ENCODE peak calls at places on chromosomes 12 and 14, in four cellular contexts. G, S, M and U are unnamed samples.

GRCh38 chr12:24822121-24822899 is 126.6 kb downstream of the BCAT1 start:
- DNase-seq in G (no peak), S (peak; percentile 66), M (no peak), U (no peak)

GRCh38 chr14:105999361-106000028 is 473.1 kb downstream of the TMEM121 start:
- DNase-seq in G (peak; percentile 50), S (no peak), M (peak; percentile 26), U (peak; percentile 5)

GRCh38 chr12:128069359-128069997 is 197.5 kb upstream of the TMEM132C start:
- DNase-seq in G (peak; percentile 30), S (no peak), M (peak; percentile 48), U (peak; percentile 20)

GRCh38 chr12:17020765-17021164 is 414.8 kb upstream of the LMO3 start:
- DNase-seq in G (no peak), S (no peak), M (no peak), U (no peak)

GRCh38 chr14:89013098-89013504 is 188.7 kb downstream of the TTC8 start:
- DNase-seq in G (peak; percentile 90), S (no peak), M (peak; percentile 73), U (peak; percentile 56)

GRCh38 chr12:50401383-50402155 is 884 bp downstream of the LARP4 start:
- DNase-seq in G (no peak), S (no peak), M (peak; percentile 11), U (no peak)

GRCh38 chr12:57461326-57461903 is 1.8 kb downstream of the GLI1 start:
- DNase-seq in G (no peak), S (no peak), M (peak; percentile 88), U (peak; percentile 74)

GRCh38 chr14:34610101-34610500 is 19.8 kb downstream of the SNX6 start:
- DNase-seq in G (no peak), S (no peak), M (no peak), U (no peak)

GRCh38 chr14:81831128-81831815 is 297.6 kb upstream of the SEL1L start:
- DNase-seq in G (no peak), S (no peak), M (no peak), U (no peak)

GRCh38 chr14:52551696-52552062 is 626 bp downstream of the TXNDC16 start:
- DNase-seq in G (peak; percentile 32), S (no peak), M (no peak), U (no peak)

GRCh38 chr12:51275088-51275487 is 4.9 kb upstream of the SMAGP start:
- DNase-seq in G (no peak), S (no peak), M (no peak), U (no peak)

GRCh38 chr12:57583008-57583831 is 7.8 kb upstream of the PIP4K2C start:
- DNase-seq in G (peak; percentile 86), S (peak; percentile 31), M (peak; percentile 92), U (peak; percentile 88)

GRCh38 chr14:73749706-73750105 is 35.5 kb upstream of the PNMA1 start:
- DNase-seq in G (no peak), S (no peak), M (no peak), U (no peak)

GRCh38 chr12:52789637-52790426 is 6.1 kb downstream of the KRT3 start:
- DNase-seq in G (no peak), S (no peak), M (peak; percentile 91), U (no peak)

GRCh38 chr14:104994988-104995387 is 9.4 kb downstream of the CLBA1 start:
- DNase-seq in G (no peak), S (no peak), M (no peak), U (no peak)

GRCh38 chr12:54431911-54432814 is 13.1 kb upstream of the ITGA5 start:
- DNase-seq in G (no peak), S (no peak), M (peak; percentile 84), U (no peak)

GRCh38 chr12:56434828-56435227 is 14.4 kb downstream of the TIMELESS start:
- DNase-seq in G (no peak), S (no peak), M (no peak), U (no peak)

GRCh38 chr14:103552011-103552797 is 10.3 kb downstream of the BAG5 start:
- DNase-seq in G (no peak), S (no peak), M (no peak), U (no peak)

GRCh38 chr12:104376650-104377506 is 73.3 kb downstream of the EID3 start:
- DNase-seq in G (no peak), S (no peak), M (no peak), U (no peak)

GRCh38 chr12:57128519-57129247 is 400 bp downstream of the LRP1 start:
- DNase-seq in G (no peak), S (no peak), M (no peak), U (no peak)

GRCh38 chr12:11875414-11875935 is 195.3 kb upstream of the BCL2L14 start:
- DNase-seq in G (no peak), S (no peak), M (no peak), U (no peak)

GRCh38 chr14:37482428-37482827 is 112.6 kb downstream of the FOXA1 start:
- DNase-seq in G (no peak), S (no peak), M (no peak), U (no peak)

GRCh38 chr14:23071975-23072539 is 14.7 kb upstream of the CDH24 start:
- DNase-seq in G (no peak), S (no peak), M (no peak), U (peak; percentile 31)

GRCh38 chr12:65728348-65728912 is 95.9 kb upstream of the HMGA2 start:
- DNase-seq in G (no peak), S (no peak), M (no peak), U (no peak)

GRCh38 chr14:93114713-93115068 is 1.0 kb downstream of the ITPK1 start:
- DNase-seq in G (no peak), S (no peak), M (no peak), U (no peak)

GRCh38 chr14:49861581-49861922 is 9.0 kb upstream of the NEMF start:
- DNase-seq in G (no peak), S (no peak), M (no peak), U (peak; percentile 45)

GRCh38 chr14:105761842-105762241 is 235.5 kb downstream of the TMEM121 start:
- DNase-seq in G (no peak), S (no peak), M (no peak), U (no peak)

GRCh38 chr14:105053996-105054395 is 11.2 kb downstream of the GPR132 start:
- DNase-seq in G (no peak), S (no peak), M (no peak), U (no peak)

GRCh38 chr12:18074001-18074400 is 16.0 kb downstream of the RERGL start:
- DNase-seq in G (no peak), S (no peak), M (no peak), U (no peak)

GRCh38 chr12:57027805-57028153 is 11.4 kb upstream of the TAC3 start:
- DNase-seq in G (no peak), S (no peak), M (peak; percentile 31), U (no peak)

GRCh38 chr14:75968461-75968860 is 13.3 kb downstream of the TGFB3 start:
- DNase-seq in G (no peak), S (no peak), M (no peak), U (no peak)

GRCh38 chr12:1666685-1667162 is 24.1 kb upstream of the ADIPOR2 start:
- DNase-seq in G (peak; percentile 81), S (no peak), M (no peak), U (no peak)

GRCh38 chr12:128787827-128788226 is 35.9 kb downstream of the SLC15A4 start:
- DNase-seq in G (no peak), S (no peak), M (no peak), U (no peak)

GRCh38 chr12:4243098-4243795 is 30.3 kb upstream of the CCND2 start:
- DNase-seq in G (no peak), S (no peak), M (no peak), U (no peak)

GRCh38 chr12:4241592-4241991 is 32.0 kb upstream of the CCND2 start:
- DNase-seq in G (no peak), S (no peak), M (no peak), U (no peak)

GRCh38 chr12:4240161-4240783 is 33.3 kb upstream of the CCND2 start:
- DNase-seq in G (no peak), S (no peak), M (no peak), U (no peak)

GRCh38 chr12:4244868-4245267 is 28.7 kb upstream of the CCND2 start:
- DNase-seq in G (no peak), S (no peak), M (no peak), U (no peak)

DNA sequence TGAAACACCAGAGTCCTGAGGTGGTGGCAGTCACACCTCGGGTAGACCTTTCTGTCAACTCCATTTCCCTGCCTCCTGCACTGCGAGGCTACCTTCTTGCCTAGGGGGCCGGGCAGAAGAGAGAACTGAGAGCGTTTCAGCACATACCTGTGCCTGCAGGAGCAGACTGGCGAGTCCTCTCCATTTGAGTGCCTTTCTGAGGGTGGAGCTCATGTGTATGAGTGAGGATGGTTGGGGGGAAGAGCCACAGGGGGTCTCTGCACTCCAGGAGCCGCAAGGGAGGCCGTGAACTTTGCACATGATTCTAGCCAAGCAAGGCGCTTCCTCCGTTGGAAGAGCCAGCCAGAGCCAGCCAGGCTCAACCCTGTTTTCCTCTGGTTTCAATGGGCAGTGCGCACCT is 31.0 kb upstream of the CCND2 start:
- DNase-seq in G (no peak), S (no peak), M (no peak), U (no peak)
- TF ChIP-seq FOXK2 in G (no peak), S (no peak), M (no peak), U (no peak)

GRCh38 chr12:69900720-69901131 is 75.7 kb downstream of the MYRFL start:
- DNase-seq in G (peak; percentile 76), S (no peak), M (peak; percentile 38), U (peak; percentile 60)

GRCh38 chr12:69896653-69897381 is 71.8 kb downstream of the MYRFL start:
- DNase-seq in G (no peak), S (no peak), M (no peak), U (no peak)

GRCh38 chr12:69901141-69901900 is 76.3 kb downstream of the MYRFL start:
- DNase-seq in G (no peak), S (no peak), M (no peak), U (no peak)

GRCh38 chr12:69897744-69898143 is 72.7 kb downstream of the MYRFL start:
- DNase-seq in G (no peak), S (no peak), M (no peak), U (no peak)

GRCh38 chr12:69898236-69898635 is 73.2 kb downstream of the MYRFL start:
- DNase-seq in G (no peak), S (no peak), M (no peak), U (no peak)
- TF ChIP-seq FOXK2 in G (no peak), S (no peak), M (no peak), U (no peak)

GRCh38 chr14:54767139-54767431 is 135.5 kb downstream of the GCH1 start:
- DNase-seq in G (no peak), S (no peak), M (no peak), U (no peak)
- TF ChIP-seq FOXK2 in G (no peak), S (no peak), M (no peak), U (no peak)

GRCh38 chr14:67387195-67387594 is 24.8 kb downstream of the PLEK2 start:
- DNase-seq in G (no peak), S (no peak), M (no peak), U (no peak)
- TF ChIP-seq FOXK2 in G (no peak), S (no peak), M (no peak), U (no peak)

GRCh38 chr12:115000038-115000437 is 316.1 kb upstream of the TBX3 start:
- DNase-seq in G (peak; percentile 52), S (peak; percentile 31), M (no peak), U (no peak)
- TF ChIP-seq FOXK2 in G (no peak), S (no peak), M (no peak), U (no peak)

GRCh38 chr12:89992668-89993401 is 284.2 kb upstream of the ATP2B1 start:
- DNase-seq in G (no peak), S (no peak), M (no peak), U (no peak)
- TF ChIP-seq FOXK2 in G (no peak), S (no peak), M (no peak), U (no peak)